ENCODE peak calls at places on chromosomes 4 and X, in eight cellular contexts. F is naive thymus-derived CD4-positive, alpha-beta T cell; P is skeletal muscle cell; X is fibroblast of mammary gland; O is GM12865; J is AG09309; A is endothelial cell of umbilical vein; S is Jurkat, Clone E6-1. B is an unnamed sample.

GRCh38 chrX:135396109-135396508 is 25.6 kb upstream of the SMIM10L2A start:
- DNase-seq in F (no peak), P (no peak), X (peak), O (no peak), J (no peak), A (peak), S (no peak), B (peak)

GRCh38 chr4:48778431-48779094 is 1.5 kb downstream of the FRYL start:
- DNase-seq in F (no peak), P (no peak), X (peak), O (no peak), J (no peak), A (peak), S (peak), B (peak)

GRCh38 chr4:6560416-6561172 is 14.4 kb upstream of the MAN2B2 start:
- DNase-seq in F (no peak), P (peak), X (peak), O (no peak), J (no peak), A (no peak), S (no peak), B (peak)

GRCh38 chr4:53089940-53090729 is 228.0 kb downstream of the RASL11B start:
- DNase-seq in F (no peak), P (peak), X (peak), O (no peak), J (peak), A (no peak), S (no peak), B (no peak)

GRCh38 chr4:6008092-6008551 is 10.1 kb downstream of the C4orf50 start:
- DNase-seq in F (no peak), P (no peak), X (no peak), O (no peak), J (no peak), A (no peak), S (no peak), B (no peak)

GRCh38 chrX:29662759-29663503 is 552.4 kb upstream of the MAGEB2 start:
- DNase-seq in F (no peak), P (peak), X (peak), O (peak), J (peak), A (peak), S (no peak), B (peak)

GRCh38 chr4:174450051-174450450 is 72.2 kb downstream of the HPGD start:
- DNase-seq in F (no peak), P (no peak), X (no peak), O (no peak), J (no peak), A (no peak), S (no peak), B (no peak)

GRCh38 chr4:183468210-183469095 is 24.0 kb downstream of the CDKN2AIP start:
- DNase-seq in F (no peak), P (no peak), X (peak), O (no peak), J (no peak), A (no peak), S (no peak), B (no peak)

GRCh38 chr4:76067652-76068286 is 6.7 kb upstream of the ART3 start:
- DNase-seq in F (peak), P (peak), X (peak), O (peak), J (peak), A (peak), S (peak), B (peak)

GRCh38 chrX:97416461-97416860 is 532.8 kb downstream of the RPA4 start:
- DNase-seq in F (no peak), P (no peak), X (no peak), O (no peak), J (no peak), A (no peak), S (no peak), B (no peak)

GRCh38 chr4:113455081-113455480 is 306.5 kb downstream of the CAMK2D start:
- DNase-seq in F (no peak), P (no peak), X (no peak), O (no peak), J (no peak), A (no peak), S (no peak), B (no peak)

GRCh38 chr4:108830509-108831244 is 67.8 kb upstream of the ETNPPL start:
- DNase-seq in F (no peak), P (peak), X (no peak), O (peak), J (no peak), A (no peak), S (no peak), B (no peak)

GRCh38 chr4:4387531-4388311 is 819 bp downstream of the NSG1 start:
- DNase-seq in F (no peak), P (no peak), X (no peak), O (no peak), J (no peak), A (no peak), S (no peak), B (no peak)

GRCh38 chr4:4386296-4386735 is 586 bp upstream of the NSG1 start:
- DNase-seq in F (no peak), P (no peak), X (no peak), O (no peak), J (no peak), A (no peak), S (peak), B (no peak)

GRCh38 chr4:4386736-4387392 is at the start of gene NSG1:
- DNase-seq in F (no peak), P (no peak), X (peak), O (peak), J (no peak), A (no peak), S (no peak), B (peak)

GRCh38 chr4:4384837-4385236 is 2.1 kb upstream of the NSG1 start:
- DNase-seq in F (no peak), P (no peak), X (peak), O (peak), J (no peak), A (no peak), S (no peak), B (no peak)

DNA sequence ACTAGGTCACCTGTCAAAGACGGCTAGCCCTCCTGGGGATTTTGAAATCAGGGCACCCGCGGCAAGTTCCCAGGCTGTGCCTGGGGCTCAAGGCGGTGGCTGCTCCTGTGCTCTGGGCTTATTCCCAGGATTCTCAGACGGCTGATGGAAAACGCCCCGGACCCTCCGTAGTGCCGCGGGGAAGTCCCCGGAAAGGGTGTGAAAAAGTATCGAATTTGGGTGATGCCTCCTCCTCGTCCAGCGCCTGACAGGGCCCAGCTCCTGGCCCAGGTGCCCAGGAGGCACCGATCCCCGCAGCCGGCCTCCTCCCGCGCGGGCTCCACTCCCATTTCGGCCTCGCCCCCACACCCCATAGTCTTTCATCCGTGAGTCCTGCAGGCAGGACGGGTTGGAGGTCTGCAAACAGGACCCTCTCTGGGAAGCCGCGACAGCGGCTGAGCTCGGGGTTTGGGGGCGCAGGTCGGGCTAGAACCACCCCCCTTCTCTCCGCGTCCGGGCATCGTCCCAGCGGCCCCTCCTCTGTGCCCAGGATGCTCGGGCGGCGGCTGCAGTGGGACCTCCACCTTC is 1.1 kb upstream of the NSG1 start:
- DNase-seq in F (no peak), P (no peak), X (no peak), O (no peak), J (no peak), A (no peak), S (no peak), B (no peak)
- H3K4me3 ChIP-seq in F (no peak), P (peak), X (no peak), O (no peak), J (no peak), A (no peak), S (peak), B (peak)

GRCh38 chr4:101019313-101019712 is 328.0 kb downstream of the PPP3CA start:
- DNase-seq in F (no peak), P (no peak), X (no peak), O (no peak), J (no peak), A (no peak), S (no peak), B (no peak)
- H3K4me3 ChIP-seq in F (no peak), P (no peak), X (no peak), O (no peak), J (no peak), A (no peak), S (no peak), B (no peak)

GRCh38 chr4:127622621-127622922 is 10.2 kb upstream of the INTU start:
- DNase-seq in F (no peak), P (no peak), X (no peak), O (no peak), J (no peak), A (no peak), S (no peak), B (no peak)

GRCh38 chr4:127624176-127624575 is 8.6 kb upstream of the INTU start:
- DNase-seq in F (no peak), P (no peak), X (no peak), O (peak), J (no peak), A (no peak), S (no peak), B (no peak)

GRCh38 chr4:127623755-127624087 is 9.0 kb upstream of the INTU start:
- DNase-seq in F (no peak), P (no peak), X (peak), O (no peak), J (no peak), A (peak), S (no peak), B (peak)

GRCh38 chr4:127618427-127618826 is 14.3 kb upstream of the INTU start:
- DNase-seq in F (no peak), P (no peak), X (no peak), O (no peak), J (no peak), A (no peak), S (no peak), B (no peak)

GRCh38 chr4:127622923-127623754 is 9.6 kb upstream of the INTU start:
- DNase-seq in F (no peak), P (no peak), X (peak), O (no peak), J (no peak), A (peak), S (no peak), B (peak)
- H3K4me3 ChIP-seq in F (no peak), P (peak), X (peak), O (peak), J (peak), A (peak), S (no peak), B (peak)

GRCh38 chr4:169293343-169294176 is 22.8 kb upstream of the SH3RF1 start:
- DNase-seq in F (no peak), P (no peak), X (no peak), O (peak), J (no peak), A (no peak), S (no peak), B (no peak)
- H3K4me3 ChIP-seq in F (no peak), P (no peak), X (no peak), O (no peak), J (no peak), A (no peak), S (no peak), B (no peak)

GRCh38 chr4:23887173-23887572 is 2.7 kb downstream of the PPARGC1A start:
- DNase-seq in F (no peak), P (no peak), X (no peak), O (no peak), J (no peak), A (no peak), S (no peak), B (no peak)

GRCh38 chr4:23889368-23889767 is 479 bp downstream of the PPARGC1A start:
- DNase-seq in F (peak), P (no peak), X (no peak), O (no peak), J (no peak), A (no peak), S (no peak), B (peak)

GRCh38 chr4:23889814-23890269 is at the start of gene PPARGC1A:
- DNase-seq in F (peak), P (no peak), X (peak), O (peak), J (no peak), A (no peak), S (peak), B (peak)

GRCh38 chr4:23887989-23888388 is 1.9 kb downstream of the PPARGC1A start:
- DNase-seq in F (no peak), P (no peak), X (no peak), O (no peak), J (no peak), A (no peak), S (no peak), B (no peak)

GRCh38 chr4:23888421-23889319 is 1.2 kb downstream of the PPARGC1A start:
- DNase-seq in F (no peak), P (peak), X (peak), O (no peak), J (no peak), A (no peak), S (no peak), B (peak)
- H3K4me3 ChIP-seq in F (peak), P (peak), X (peak), O (no peak), J (peak), A (no peak), S (no peak), B (peak)

DNA sequence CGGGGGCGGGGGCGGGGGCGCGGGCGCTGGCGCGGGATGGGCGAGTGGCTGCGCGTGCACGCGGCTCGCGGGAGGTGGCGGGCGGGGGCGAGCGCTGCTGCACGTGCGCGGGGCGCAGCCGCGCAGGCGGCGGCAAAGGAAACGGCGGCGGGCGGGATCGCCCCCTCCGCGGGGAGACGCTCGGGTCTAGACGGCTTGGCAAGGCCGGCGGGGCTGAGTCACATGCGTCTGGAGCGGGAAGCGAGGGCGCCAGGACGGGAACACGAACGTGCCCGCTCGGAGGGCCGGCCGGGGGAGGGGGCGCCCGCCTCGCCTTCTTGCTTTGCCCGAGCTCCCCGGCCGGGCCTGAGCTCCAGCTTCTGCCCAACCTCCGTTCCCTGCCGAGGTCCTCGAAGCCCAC is 4.3 kb upstream of the HAUS7 start:
- DNase-seq in F (peak), P (no peak), X (peak), O (no peak), J (no peak), A (peak), S (no peak), B (peak)
- H3K4me3 ChIP-seq in F (no peak), P (no peak), X (no peak), O (no peak), J (no peak), A (no peak), S (no peak), B (no peak)

GRCh38 chr4:94451051-94451404 is 714 bp upstream of the PDLIM5 start:
- DNase-seq in F (peak), P (no peak), X (peak), O (no peak), J (no peak), A (no peak), S (no peak), B (no peak)
- H3K4me3 ChIP-seq in F (peak), P (peak), X (peak), O (peak), J (peak), A (peak), S (peak), B (peak)

DNA sequence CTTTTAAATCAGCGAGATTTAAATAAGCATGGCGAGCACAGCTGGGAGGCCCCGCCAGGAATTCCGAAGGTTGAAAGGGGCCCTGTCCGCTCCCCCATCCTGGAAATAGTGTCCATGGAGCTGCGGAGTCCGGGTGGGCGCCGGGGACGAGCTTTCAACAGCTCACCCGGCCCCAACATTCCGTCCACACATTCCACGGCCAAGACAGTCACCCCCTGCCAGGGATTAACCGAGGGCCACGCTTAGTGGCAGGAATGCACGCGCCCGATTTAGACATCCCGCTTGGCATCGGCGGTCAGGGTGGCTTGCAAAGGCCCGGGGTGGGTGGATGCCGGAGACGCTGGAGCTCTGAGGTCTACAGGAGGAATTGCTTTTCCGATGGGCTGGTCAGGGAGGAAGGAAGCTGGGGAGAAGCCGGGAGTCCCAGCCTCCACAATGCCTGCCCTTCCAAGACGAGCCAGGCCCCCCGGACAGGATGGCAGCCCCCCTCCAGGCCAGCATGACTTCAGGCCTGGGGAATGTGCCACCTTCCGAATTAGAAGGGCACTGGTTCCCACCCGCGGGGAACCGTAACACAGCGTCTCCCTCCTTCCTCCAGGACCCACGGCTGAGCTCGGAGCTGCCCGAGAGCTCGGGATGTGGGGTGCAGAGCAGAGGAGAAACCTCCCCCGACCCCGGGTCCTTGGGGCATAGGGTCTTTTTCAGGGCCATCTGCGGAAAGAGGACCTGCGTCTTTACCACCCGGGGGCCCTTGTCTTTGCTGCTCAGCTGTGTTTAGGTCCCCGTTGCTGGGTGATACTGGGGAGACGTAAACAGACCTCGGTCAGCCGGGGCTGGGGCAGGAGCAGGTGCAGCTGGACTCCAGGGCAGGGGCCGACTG is 26.9 kb upstream of the PPP2R3B start:
- DNase-seq in F (no peak), P (peak), X (no peak), O (no peak), J (no peak), A (peak), S (no peak), B (peak)
- H3K4me3 ChIP-seq in F (no peak), P (peak), X (no peak), O (no peak), J (no peak), A (peak), S (no peak), B (peak)

GRCh38 chr4:148447672-148448071 is 5.5 kb upstream of the NR3C2 start:
- DNase-seq in F (peak), P (no peak), X (no peak), O (no peak), J (no peak), A (peak), S (no peak), B (no peak)
- H3K4me3 ChIP-seq in F (no peak), P (peak), X (no peak), O (no peak), J (no peak), A (no peak), S (no peak), B (no peak)

B was measured in astrocyte of the spinal cord.